ENCODE peak calls at places on chromosome 15, in six cellular contexts. H is foreskin fibroblast; P is CD4-positive, alpha-beta memory T cell; I is stomach; V is mucosa of descending colon; N is fibroblast of mammary gland. M is an unnamed sample.

GRCh38 chr15:84821501-84822021 is 4.4 kb downstream of the ALPK3 start:
- DNase-seq in H (no peak), P (no peak), I (no peak), V (no peak), N (peak), M (no peak)

GRCh38 chr15:56964182-56964581 is 45.7 kb downstream of the TCF12 start:
- DNase-seq in H (no peak), P (no peak), I (no peak), V (no peak), N (peak), M (no peak)

GRCh38 chr15:92375057-92375456 is 18.6 kb upstream of the ST8SIA2 start:
- DNase-seq in H (no peak), P (no peak), I (no peak), V (no peak), N (no peak), M (no peak)

GRCh38 chr15:70670680-70671079 is 92.7 kb downstream of the UACA start:
- DNase-seq in H (no peak), P (peak), I (no peak), V (no peak), N (peak), M (peak)

GRCh38 chr15:100596792-100597191 is 5.2 kb downstream of the LINS1 start:
- DNase-seq in H (no peak), P (peak), I (peak), V (peak), N (peak), M (peak)

GRCh38 chr15:93703092-93703785 is 528.1 kb upstream of the MCTP2 start:
- DNase-seq in H (no peak), P (no peak), I (no peak), V (no peak), N (no peak), M (peak)

GRCh38 chr15:57148236-57148635 is 228.1 kb upstream of the CGNL1 start:
- DNase-seq in H (no peak), P (no peak), I (no peak), V (no peak), N (no peak), M (no peak)

GRCh38 chr15:83845230-83845629 is 191.3 kb downstream of the ADAMTSL3 start:
- DNase-seq in H (peak), P (no peak), I (no peak), V (no peak), N (peak), M (no peak)

GRCh38 chr15:78264304-78265136 is at the start of gene DNAJA4:
- DNase-seq in H (no peak), P (peak), I (peak), V (peak), N (peak), M (no peak)

GRCh38 chr15:61994216-61994615 is 66.0 kb downstream of the VPS13C start:
- DNase-seq in H (peak), P (no peak), I (no peak), V (no peak), N (peak), M (no peak)

GRCh38 chr15:66905954-66906353 is 159.4 kb upstream of the SMAD3 start:
- DNase-seq in H (no peak), P (no peak), I (no peak), V (no peak), N (no peak), M (no peak)

GRCh38 chr15:81480645-81481053 is 106.6 kb upstream of the TMC3 start:
- DNase-seq in H (peak), P (peak), I (no peak), V (peak), N (peak), M (peak)

GRCh38 chr15:80850941-80851451 is 71.8 kb downstream of the CEMIP start:
- DNase-seq in H (no peak), P (no peak), I (no peak), V (no peak), N (no peak), M (no peak)

DNA sequence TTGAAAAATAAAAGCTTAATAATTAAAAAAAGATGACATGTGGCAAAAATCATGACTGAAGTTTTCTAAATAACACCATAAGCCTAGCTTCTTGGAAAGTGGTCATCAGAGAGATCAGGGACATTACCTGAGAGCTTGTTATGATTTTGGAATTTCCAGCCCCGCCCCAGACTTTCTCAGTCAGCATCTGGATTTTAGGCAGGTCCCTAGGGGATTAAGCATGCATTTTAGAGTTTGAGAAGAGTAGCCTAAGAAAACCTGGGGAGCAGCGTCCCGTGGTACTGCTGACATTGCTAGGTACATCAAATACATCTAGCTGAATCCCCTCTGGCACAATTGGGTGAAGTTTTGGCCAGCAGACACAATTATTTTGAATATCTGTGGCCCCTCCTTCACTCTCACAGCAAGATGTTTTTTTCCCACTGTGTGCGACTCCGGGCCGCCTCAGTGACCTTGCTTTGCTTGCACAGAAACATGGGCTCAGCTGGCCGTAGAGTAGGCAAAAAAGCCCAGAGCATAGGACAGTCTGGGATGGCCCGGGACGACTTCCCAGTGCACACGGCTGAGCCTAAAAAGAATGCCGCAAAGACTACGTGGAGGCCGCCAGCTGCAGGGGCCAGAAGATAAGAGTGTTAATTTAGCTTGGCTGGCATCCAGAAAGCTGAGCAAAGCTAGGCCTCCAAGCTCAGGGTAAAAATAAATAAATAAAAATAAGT is 58.6 kb upstream of the MEF2A start:
- DNase-seq in H (peak), P (no peak), I (no peak), V (peak), N (peak), M (no peak)
- H3K4me3 ChIP-seq in H (no peak), P (no peak), I (no peak), V (no peak), N (no peak), M (no peak)

GRCh38 chr15:96359772-96360498 is 29.4 kb downstream of the NR2F2 start:
- DNase-seq in H (no peak), P (no peak), I (peak), V (no peak), N (peak), M (no peak)

GRCh38 chr15:96358006-96358794 is 27.7 kb downstream of the NR2F2 start:
- DNase-seq in H (no peak), P (no peak), I (no peak), V (no peak), N (no peak), M (no peak)

GRCh38 chr15:96358795-96359190 is 28.3 kb downstream of the NR2F2 start:
- DNase-seq in H (no peak), P (no peak), I (peak), V (no peak), N (no peak), M (no peak)

GRCh38 chr15:96360581-96361308 is 30.2 kb downstream of the NR2F2 start:
- DNase-seq in H (no peak), P (no peak), I (peak), V (no peak), N (no peak), M (no peak)

DNA sequence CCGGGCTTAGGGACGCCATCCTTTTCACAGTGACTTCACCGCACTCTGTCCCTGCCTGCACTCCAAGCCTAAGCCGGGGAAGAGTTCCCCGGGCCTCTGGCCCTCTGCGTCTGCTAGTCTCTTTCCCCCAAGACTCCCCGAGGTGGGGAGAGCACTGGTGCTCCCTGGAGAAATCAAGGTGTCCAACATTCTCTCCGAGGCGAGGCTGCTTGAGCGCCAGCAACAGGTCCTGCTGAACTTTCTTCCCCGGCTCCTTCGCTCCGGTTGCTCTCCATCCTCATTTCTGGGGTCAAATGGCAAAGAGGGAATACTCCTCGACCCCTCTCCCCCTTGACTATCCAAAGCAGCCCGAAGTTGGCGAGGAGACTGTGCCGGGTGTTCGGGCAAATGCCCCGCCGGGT is 28.9 kb downstream of the NR2F2 start:
- DNase-seq in H (no peak), P (no peak), I (no peak), V (no peak), N (no peak), M (no peak)
- H3K4me3 ChIP-seq in H (peak), P (no peak), I (peak), V (no peak), N (no peak), M (no peak)

DNA sequence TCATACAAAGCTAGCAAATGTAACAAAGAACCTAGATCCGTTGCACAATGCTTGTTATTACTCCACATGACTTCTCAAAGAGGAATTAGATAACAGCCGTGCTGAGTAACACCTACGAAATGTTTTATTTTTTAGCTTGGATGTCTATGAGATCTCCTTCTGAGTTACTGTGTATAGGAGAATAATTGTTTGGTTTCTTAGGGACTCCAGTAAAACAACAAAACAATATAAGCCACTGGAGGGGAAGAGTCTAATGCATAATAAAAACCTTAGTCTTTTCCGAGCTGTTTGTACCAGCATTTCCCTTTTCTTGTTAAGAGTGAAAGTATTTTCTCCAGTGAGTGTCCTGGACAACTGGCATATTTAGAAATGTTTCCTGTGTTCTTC is 15.6 kb downstream of the SNAP23 start:
- DNase-seq in H (no peak), P (no peak), I (no peak), V (no peak), N (peak), M (no peak)
- H3K4me3 ChIP-seq in H (no peak), P (no peak), I (no peak), V (no peak), N (no peak), M (no peak)

DNA sequence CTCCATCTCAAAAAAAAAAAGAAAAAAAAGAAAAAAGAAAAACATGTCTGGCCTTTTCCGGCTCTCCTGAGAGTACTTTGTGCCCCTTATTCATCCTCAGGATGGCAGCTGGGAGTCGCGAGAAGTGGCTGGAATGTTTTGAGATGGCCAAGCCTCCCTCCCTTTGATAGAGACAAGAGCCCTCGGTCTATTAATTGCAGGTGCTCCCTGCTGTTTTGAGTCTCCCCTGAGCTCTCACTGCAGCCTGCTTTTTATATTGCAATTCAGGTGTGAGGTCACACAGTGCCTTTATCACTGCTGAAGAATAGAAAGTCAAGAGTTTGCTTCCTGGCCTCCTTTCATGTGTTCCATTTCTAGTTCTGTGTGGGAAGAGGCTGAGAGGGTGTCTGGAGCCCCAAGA is 10.9 kb downstream of the CA12 start:
- DNase-seq in H (no peak), P (no peak), I (no peak), V (no peak), N (no peak), M (no peak)
- H3K4me3 ChIP-seq in H (no peak), P (no peak), I (no peak), V (no peak), N (no peak), M (no peak)

DNA sequence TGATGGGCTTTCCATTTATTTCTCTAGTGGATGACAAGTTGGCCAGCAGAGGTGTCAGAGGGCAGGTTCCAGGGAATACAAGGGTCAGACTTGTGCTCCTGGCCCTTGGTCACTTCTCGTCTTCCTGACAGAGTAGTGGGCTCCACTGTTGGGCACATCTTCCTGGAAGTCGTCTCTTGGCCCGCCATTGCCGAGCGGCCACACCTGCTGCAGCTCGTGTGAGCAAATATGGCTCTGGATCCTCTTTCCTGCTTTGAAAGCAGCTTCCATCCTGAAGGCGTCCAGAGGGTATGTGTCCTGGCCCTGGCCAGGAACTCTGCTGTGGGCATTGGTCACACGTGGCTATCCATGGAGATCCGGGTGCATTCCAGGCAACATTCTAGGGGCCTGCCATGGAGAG is 100.2 kb downstream of the SNRPN start:
- DNase-seq in H (no peak), P (no peak), I (no peak), V (no peak), N (no peak), M (no peak)
- H3K4me3 ChIP-seq in H (no peak), P (no peak), I (no peak), V (no peak), N (no peak), M (no peak)

GRCh38 chr15:68464451-68465090 is 32.6 kb upstream of the ITGA11 start:
- DNase-seq in H (no peak), P (no peak), I (no peak), V (no peak), N (peak), M (no peak)

GRCh38 chr15:68463444-68463843 is 31.5 kb upstream of the ITGA11 start:
- DNase-seq in H (no peak), P (no peak), I (no peak), V (no peak), N (no peak), M (no peak)

GRCh38 chr15:68466876-68467275 is 34.9 kb upstream of the ITGA11 start:
- DNase-seq in H (no peak), P (no peak), I (no peak), V (no peak), N (no peak), M (no peak)

GRCh38 chr15:68463996-68464395 is 32.0 kb upstream of the ITGA11 start:
- DNase-seq in H (no peak), P (no peak), I (no peak), V (no peak), N (peak), M (no peak)

GRCh38 chr15:68465861-68466560 is 34.0 kb upstream of the ITGA11 start:
- DNase-seq in H (no peak), P (no peak), I (no peak), V (no peak), N (peak), M (peak)
- H3K4me3 ChIP-seq in H (no peak), P (no peak), I (no peak), V (no peak), N (no peak), M (no peak)

GRCh38 chr15:72593838-72594237 is 60.7 kb upstream of the GOLGA6B start:
- DNase-seq in H (no peak), P (no peak), I (no peak), V (no peak), N (no peak), M (no peak)
- H3K4me3 ChIP-seq in H (no peak), P (no peak), I (no peak), V (no peak), N (no peak), M (no peak)

DNA sequence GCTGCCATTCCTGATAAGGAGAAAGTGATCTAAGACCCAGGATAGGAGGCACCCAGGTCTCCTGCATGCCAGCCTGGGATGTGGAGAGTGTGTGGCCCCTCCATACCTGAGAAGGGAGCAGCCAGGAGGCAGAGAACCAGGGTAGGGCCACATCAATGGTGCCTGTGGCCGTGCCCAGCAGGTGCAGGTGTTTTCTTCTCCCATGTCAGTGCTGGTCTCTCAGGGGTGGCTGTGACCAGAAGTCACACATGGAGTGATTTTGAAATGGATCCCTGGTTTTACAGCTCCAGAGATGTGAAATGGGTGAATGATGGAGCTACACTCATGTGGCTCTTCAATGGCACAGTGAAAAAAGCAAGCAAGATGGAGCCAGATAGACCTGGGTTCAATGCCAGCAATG is 3.3 kb upstream of the ISL2 start:
- DNase-seq in H (no peak), P (no peak), I (no peak), V (no peak), N (no peak), M (no peak)
- H3K4me3 ChIP-seq in H (no peak), P (no peak), I (no peak), V (no peak), N (no peak), M (no peak)

M was measured in Jurkat, Clone E6-1.